ENCODE peak calls at places on chromosome 15, in eight cellular contexts. P is fibroblast of lung, X is transverse colon, V is heart right ventricle, W is left lung, K is dorsolateral prefrontal cortex, E is AG04450, R is PC-9. Q is an unnamed sample.
A peak's percentile ranks its signal among the peaks of the same experiment; 100 is the strongest.

GRCh38 chr15:41256577-41257038 is 25.5 kb downstream of the CHP1 start:
- DNase-seq in P (no peak), X (no peak), V (no peak), W (no peak), K (no peak), E (no peak), R (peak; percentile 93), Q (peak; percentile 31)

GRCh38 chr15:95132774-95133173 is 901.4 kb downstream of the MCTP2 start:
- DNase-seq in P (peak; percentile 56), X (no peak), V (no peak), W (no peak), K (no peak), E (peak; percentile 63), R (no peak), Q (no peak)

GRCh38 chr15:54803139-54803808 is 393.5 kb downstream of the RSL24D1 start:
- DNase-seq in P (peak; percentile 58), X (no peak), V (no peak), W (no peak), K (no peak), E (no peak), R (peak; percentile 35), Q (no peak)

GRCh38 chr15:67820992-67821783 is 4.1 kb upstream of the SKOR1 start:
- DNase-seq in P (peak; percentile 56), X (peak; percentile 32), V (peak; percentile 67), W (peak; percentile 80), K (no peak), E (no peak), R (no peak), Q (peak; percentile 56)

GRCh38 chr15:77026501-77027110 is 31.7 kb downstream of the PSTPIP1 start:
- DNase-seq in P (no peak), X (peak; percentile 3), V (no peak), W (peak; percentile 56), K (no peak), E (no peak), R (no peak), Q (peak; percentile 16)

GRCh38 chr15:84821501-84822021 is 4.4 kb downstream of the ALPK3 start:
- DNase-seq in P (no peak), X (no peak), V (peak; percentile 48), W (no peak), K (no peak), E (no peak), R (no peak), Q (no peak)

GRCh38 chr15:100721758-100722550 is 119.6 kb downstream of the ASB7 start:
- DNase-seq in P (peak; percentile 99), X (peak; percentile 64), V (peak; percentile 53), W (peak; percentile 31), K (no peak), E (peak; percentile 97), R (peak; percentile 100), Q (peak; percentile 93)

GRCh38 chr15:85897818-85898717 is 103.3 kb upstream of the KLHL25 start:
- DNase-seq in P (no peak), X (no peak), V (no peak), W (no peak), K (no peak), E (no peak), R (no peak), Q (no peak)

GRCh38 chr15:22873204-22873701 is 34.8 kb downstream of the NIPA2 start:
- DNase-seq in P (peak; percentile 65), X (no peak), V (no peak), W (no peak), K (no peak), E (peak; percentile 42), R (no peak), Q (no peak)

GRCh38 chr15:67175643-67176071 is 78.8 kb downstream of the AAGAB start:
- DNase-seq in P (peak; percentile 83), X (peak; percentile 36), V (no peak), W (peak; percentile 85), K (no peak), E (no peak), R (no peak), Q (peak; percentile 41)

GRCh38 chr15:90097475-90097874 is 4.8 kb downstream of the IDH2 start:
- DNase-seq in P (no peak), X (peak; percentile 44), V (no peak), W (no peak), K (no peak), E (no peak), R (no peak), Q (no peak)

DNA sequence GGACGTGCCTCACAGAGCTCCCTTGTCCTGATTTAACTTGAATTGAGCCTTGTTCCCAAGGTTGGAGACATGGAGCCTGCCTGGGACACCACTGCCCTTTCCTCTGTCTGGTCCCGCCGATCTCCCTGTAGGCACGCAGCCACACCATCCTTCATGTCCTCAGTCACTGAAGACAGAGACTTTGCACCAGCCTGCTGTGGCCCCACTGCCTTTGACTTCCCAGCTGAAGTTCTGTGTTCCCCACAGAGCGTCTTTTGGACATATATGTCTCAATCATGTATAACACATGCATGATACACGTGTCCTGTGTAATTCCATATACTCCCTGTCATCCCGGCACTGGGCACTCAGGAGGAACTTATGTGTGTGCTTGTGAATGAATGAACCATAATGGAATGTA is 23.6 kb downstream of the GABRA5 start:
- DNase-seq in P (no peak), X (no peak), V (no peak), W (no peak), K (no peak), E (no peak), R (no peak), Q (no peak)
- H3K4me3 ChIP-seq in P (no peak overlapping the region), X (no peak overlapping the region), V (no peak overlapping the region), W (no peak overlapping the region), K (no peak overlapping the region), E (no peak overlapping the region), R (no peak overlapping the region), Q (no peak overlapping the region)

GRCh38 chr15:62850318-62850717 is 192.2 kb upstream of the TPM1 start:
- DNase-seq in P (no peak), X (no peak), V (no peak), W (no peak), K (no peak), E (no peak), R (no peak), Q (no peak)

GRCh38 chr15:62849316-62850129 is 193.0 kb upstream of the TPM1 start:
- DNase-seq in P (no peak), X (no peak), V (no peak), W (no peak), K (no peak), E (no peak), R (no peak), Q (no peak)

GRCh38 chr15:62847900-62848489 is 194.6 kb upstream of the TPM1 start:
- DNase-seq in P (peak; percentile 59), X (peak; percentile 83), V (peak; percentile 74), W (no peak), K (peak; percentile 86), E (no peak), R (peak; percentile 46), Q (peak; percentile 75)

GRCh38 chr15:62846805-62847481 is 195.6 kb upstream of the TPM1 start:
- DNase-seq in P (no peak), X (no peak), V (no peak), W (no peak), K (no peak), E (no peak), R (no peak), Q (no peak)

GRCh38 chr15:62848631-62849050 is 193.9 kb upstream of the TPM1 start:
- DNase-seq in P (peak; percentile 45), X (no peak), V (no peak), W (no peak), K (no peak), E (no peak), R (peak; percentile 69), Q (no peak)
- TF ChIP-seq CTCF in P (peak; percentile 27), X (no peak), V (no peak), W (no peak), K (peak; percentile 8), E (peak; percentile 47), R (no peak), Q (no peak)

DNA sequence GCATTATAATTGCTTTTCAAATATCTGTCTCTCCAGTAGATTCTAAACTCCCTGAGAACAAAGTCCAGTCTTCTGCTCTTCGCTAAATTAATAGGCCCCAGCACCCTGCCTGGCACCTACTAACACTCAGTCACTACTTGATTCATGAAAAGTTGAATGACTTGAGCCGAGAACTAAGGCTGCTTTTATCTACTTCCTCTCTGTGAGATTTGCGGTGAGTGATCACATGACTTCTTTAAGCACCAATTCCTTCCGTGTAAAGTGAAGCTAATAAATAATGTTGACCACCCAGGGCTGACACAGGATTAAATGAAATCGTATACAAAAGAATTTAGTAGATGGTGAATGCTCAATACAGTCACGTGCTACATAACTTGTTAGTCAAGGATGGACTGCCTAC is 44.6 kb upstream of the PGPEP1L start:
- DNase-seq in P (no peak), X (no peak), V (no peak), W (no peak), K (no peak), E (no peak), R (no peak), Q (no peak)
- H3K27ac ChIP-seq in P (no peak overlapping the region), X (no peak overlapping the region), V (no peak overlapping the region), W (no peak overlapping the region), K (no peak overlapping the region), E (no peak overlapping the region), R (no peak overlapping the region), Q (no peak overlapping the region)

GRCh38 chr15:60000113-60000823 is 3.8 kb upstream of the FOXB1 start:
- DNase-seq in P (no peak), X (no peak), V (no peak), W (no peak), K (no peak), E (no peak), R (no peak), Q (no peak)
- H3K4me3 ChIP-seq in P (no peak overlapping the region), X (no peak overlapping the region), V (no peak overlapping the region), W (no peak overlapping the region), K (no peak overlapping the region), E (no peak overlapping the region), R (no peak overlapping the region), Q (no peak overlapping the region)

GRCh38 chr15:63003836-63004610 is 38.5 kb upstream of the TPM1 start:
- DNase-seq in P (no peak), X (no peak), V (no peak), W (no peak), K (no peak), E (no peak), R (no peak), Q (no peak)
- TF ChIP-seq CTCF in P (no peak), X (no peak), V (no peak), W (no peak), K (no peak), E (no peak), R (no peak), Q (no peak)

DNA sequence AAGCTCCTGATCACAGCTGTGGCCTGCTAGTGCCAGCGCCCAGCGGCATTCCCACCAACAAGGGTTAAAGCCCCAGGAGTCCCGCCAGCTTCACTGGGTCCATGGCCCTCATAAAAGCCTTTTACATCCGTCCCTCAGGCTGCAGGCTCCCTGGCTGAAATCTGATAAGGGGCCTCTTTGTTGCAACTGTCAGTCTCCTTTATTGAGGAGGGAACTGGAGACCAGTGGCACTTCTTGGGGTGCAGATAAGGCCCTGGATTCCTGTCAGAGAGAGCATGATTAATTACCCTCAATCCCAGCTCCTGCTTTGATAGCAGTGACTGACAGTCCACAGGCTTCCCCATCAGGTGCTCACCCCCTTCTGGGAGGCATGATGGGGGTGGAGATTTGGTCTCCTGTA is 30.9 kb upstream of the CLK3 start:
- DNase-seq in P (no peak), X (no peak), V (no peak), W (no peak), K (peak; percentile 15), E (no peak), R (no peak), Q (no peak)
- H3K27ac ChIP-seq in P (no peak overlapping the region), X (no peak overlapping the region), V (no peak overlapping the region), W (no peak overlapping the region), K (no peak overlapping the region), E (no peak overlapping the region), R (no peak overlapping the region), Q (no peak overlapping the region)

GRCh38 chr15:29675791-29676301 is 146.4 kb downstream of the TJP1 start:
- DNase-seq in P (no peak), X (no peak), V (no peak), W (no peak), K (no peak), E (no peak), R (no peak), Q (no peak)
- H3K4me3 ChIP-seq in P (no peak overlapping the region), X (no peak overlapping the region), V (no peak overlapping the region), W (peak overlapping the region; percentile 58), K (peak overlapping the region; percentile 63), E (peak overlapping the region; percentile 64), R (no peak overlapping the region), Q (no peak overlapping the region)